ENCODE peak calls at places on chromosomes 1 and 21, in seven cellular contexts. X, M, S, D, W, N and B are unnamed samples.

GRCh38 chr1:33342041-33342723 is 21.3 kb upstream of the A3GALT2 start:
- DNase-seq in X (no peak), S (peak; percentile 85), D (peak; percentile 91), M (no peak), W (peak; percentile 87), N (peak; percentile 91), B (peak; percentile 88)

GRCh38 chr1:97507863-97508262 is 413.0 kb downstream of the DPYD start:
- DNase-seq in M (no peak), D (no peak), X (no peak), S (no peak), W (no peak), N (no peak), B (no peak)

GRCh38 chr1:204348722-204349121 is 11.0 kb downstream of the PLEKHA6 start:
- DNase-seq in X (no peak), W (no peak), S (no peak), M (no peak), N (peak; percentile 89), D (no peak), B (peak; percentile 15)

GRCh38 chr21:37060296-37060695 is 12.6 kb downstream of the PIGP start:
- DNase-seq in D (no peak), N (peak; percentile 92), M (peak; percentile 30), X (no peak), S (peak; percentile 92), W (peak; percentile 89), B (no peak)

GRCh38 chr1:151047591-151047924 is at the start of gene C1orf56:
- DNase-seq in N (peak; percentile 86), X (no peak), W (peak; percentile 89), M (no peak), D (peak; percentile 59), S (peak; percentile 48), B (peak; percentile 81)

GRCh38 chr1:61280457-61280856 is 198.1 kb downstream of the NFIA start:
- DNase-seq in W (no peak), D (no peak), X (no peak), M (no peak), N (no peak), S (no peak), B (no peak)

GRCh38 chr1:234933031-234933430 is 195.6 kb downstream of the TOMM20 start:
- DNase-seq in D (no peak), X (peak; percentile 62), S (no peak), W (no peak), N (no peak), M (no peak), B (no peak)

GRCh38 chr1:32273389-32274208 is 18.3 kb upstream of the HDAC1 start:
- DNase-seq in N (peak; percentile 63), S (peak; percentile 70), X (no peak), W (no peak), M (no peak), D (no peak), B (peak; percentile 29)

GRCh38 chr1:180863158-180863775 is 49.4 kb upstream of the KIAA1614 start:
- DNase-seq in S (peak; percentile 2), M (peak; percentile 45), N (peak; percentile 54), X (no peak), W (no peak), D (peak; percentile 27), B (peak; percentile 4)

GRCh38 chr1:77170687-77171086 is 48.5 kb downstream of the PIGK start:
- DNase-seq in N (no peak), X (no peak), S (no peak), M (no peak), D (no peak), W (no peak), B (no peak)

GRCh38 chr1:158564608-158565007 is 5.8 kb downstream of the OR6P1 start:
- DNase-seq in M (peak; percentile 37), N (no peak), S (no peak), D (no peak), W (no peak), X (no peak), B (no peak)